ENCODE peak calls at places on chromosomes 16 and 17, in six cellular contexts. P, J, O, T, K and V are unnamed samples. For H3K27me3, the result is how much of the 10 kb centered on the place peaks cover.

GRCh38 chr17:58531661-58532554 is 17.5 kb upstream of the MTMR4 start:
- DNase-seq in P (peak), J (no peak), O (peak), T (no peak), K (no peak), V (no peak)

GRCh38 chr16:79334127-79334526 is 266.4 kb downstream of the MAF start:
- DNase-seq in P (no peak), J (no peak), O (peak), T (no peak), K (peak), V (no peak)

GRCh38 chr16:61900482-61900881 is 135.8 kb downstream of the CDH8 start:
- DNase-seq in P (no peak), J (no peak), O (no peak), T (no peak), K (no peak), V (no peak)

GRCh38 chr16:25114121-25114520 is 2.6 kb downstream of the LCMT1 start:
- DNase-seq in P (no peak), J (no peak), O (no peak), T (no peak), K (no peak), V (no peak)

GRCh38 chr17:77388384-77389306 is 247.9 kb downstream of the SEC14L1 start:
- DNase-seq in P (peak), J (no peak), O (no peak), T (no peak), K (peak), V (no peak)

GRCh38 chr16:9047689-9048301 is 43.6 kb upstream of the HAPSTR1 start:
- DNase-seq in P (no peak), J (peak), O (peak), T (peak), K (peak), V (peak)

GRCh38 chr17:47948706-47949196 is 7.4 kb downstream of the PNPO start:
- DNase-seq in P (no peak), J (no peak), O (no peak), T (no peak), K (peak), V (no peak)

GRCh38 chr16:86874141-86874540 is 295.8 kb downstream of the FOXL1 start:
- DNase-seq in P (peak), J (peak), O (peak), T (peak), K (no peak), V (no peak)

GRCh38 chr17:34443832-34444469 is 80.9 kb upstream of the CCL1 start:
- DNase-seq in P (peak), J (no peak), O (peak), T (no peak), K (peak), V (no peak)

GRCh38 chr17:73118876-73119485 is 26.5 kb upstream of the SLC39A11 start:
- DNase-seq in P (peak), J (no peak), O (no peak), T (no peak), K (no peak), V (no peak)

GRCh38 chr16:68376590-68376989 is 65.8 kb downstream of the PRMT7 start:
- DNase-seq in P (no peak), J (no peak), O (no peak), T (no peak), K (no peak), V (no peak)

GRCh38 chr17:45231481-45232116 is 9.9 kb downstream of the FMNL1 start:
- DNase-seq in P (peak), J (no peak), O (peak), T (no peak), K (peak), V (no peak)

GRCh38 chr17:32503251-32504165 is 16.7 kb downstream of the CDK5R1 start:
- DNase-seq in P (no peak), J (no peak), O (no peak), T (no peak), K (no peak), V (peak)

GRCh38 chr17:64448665-64449512 is at the start of gene MILR1:
- DNase-seq in P (no peak), J (no peak), O (peak), T (peak), K (no peak), V (peak)

GRCh38 chr17:44159519-44160210 is 10.8 kb upstream of the ASB16 start:
- DNase-seq in P (no peak), J (no peak), O (peak), T (no peak), K (no peak), V (no peak)

GRCh38 chr16:66135838-66136237 is 230.7 kb upstream of the CDH5 start:
- DNase-seq in P (no peak), J (no peak), O (no peak), T (no peak), K (no peak), V (no peak)

GRCh38 chr16:57422026-57422944 is 17.7 kb downstream of the CCL17 start:
- DNase-seq in P (peak), J (no peak), O (peak), T (no peak), K (peak), V (no peak)

GRCh38 chr16:73565263-73565662 is 517.3 kb upstream of the ZFHX3 start:
- DNase-seq in P (no peak), J (no peak), O (no peak), T (peak), K (peak), V (no peak)

GRCh38 chr16:50202926-50203624 is 50.0 kb downstream of the TENT4B start:
- DNase-seq in P (no peak), J (no peak), O (no peak), T (peak), K (peak), V (no peak)

DNA sequence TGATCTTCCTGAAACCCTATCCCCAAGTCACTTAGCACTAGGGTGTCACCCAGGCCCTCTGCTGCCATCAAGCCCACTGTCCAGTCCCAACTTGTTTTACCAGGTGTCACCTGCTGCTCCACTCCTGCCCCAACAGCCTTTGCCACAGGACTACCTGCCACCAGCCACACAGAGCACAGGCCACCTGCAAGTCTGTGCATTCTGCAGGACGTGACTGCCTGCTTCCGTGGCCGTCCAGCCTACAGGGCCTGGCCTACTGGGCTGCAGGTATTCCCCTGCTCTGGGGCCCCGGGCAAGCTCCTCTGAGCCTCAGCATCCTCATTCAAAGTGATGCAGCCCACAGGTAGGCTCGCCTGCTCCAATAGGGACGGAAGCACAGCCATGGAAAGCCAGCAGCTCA is 3.2 kb downstream of the MCRIP1 start:
- DNase-seq in P (no peak), J (no peak), O (no peak), T (no peak), K (no peak), V (no peak)
- H3K27me3 ChIP-seq in P (under half), J (under half), O (under half), T (under half), K (under half), V (under half)

GRCh38 chr17:179721-180379 is 1.6 kb downstream of the DOC2B start:
- DNase-seq in P (peak), J (no peak), O (no peak), T (no peak), K (no peak), V (no peak)

GRCh38 chr17:180380-181212 is 854 bp downstream of the DOC2B start:
- DNase-seq in P (peak), J (no peak), O (no peak), T (no peak), K (no peak), V (no peak)

GRCh38 chr17:183021-183420 is 1.6 kb upstream of the DOC2B start:
- DNase-seq in P (no peak), J (no peak), O (no peak), T (no peak), K (no peak), V (no peak)

GRCh38 chr17:182164-182751 is 808 bp upstream of the DOC2B start:
- DNase-seq in P (no peak), J (no peak), O (no peak), T (no peak), K (peak), V (no peak)

DNA sequence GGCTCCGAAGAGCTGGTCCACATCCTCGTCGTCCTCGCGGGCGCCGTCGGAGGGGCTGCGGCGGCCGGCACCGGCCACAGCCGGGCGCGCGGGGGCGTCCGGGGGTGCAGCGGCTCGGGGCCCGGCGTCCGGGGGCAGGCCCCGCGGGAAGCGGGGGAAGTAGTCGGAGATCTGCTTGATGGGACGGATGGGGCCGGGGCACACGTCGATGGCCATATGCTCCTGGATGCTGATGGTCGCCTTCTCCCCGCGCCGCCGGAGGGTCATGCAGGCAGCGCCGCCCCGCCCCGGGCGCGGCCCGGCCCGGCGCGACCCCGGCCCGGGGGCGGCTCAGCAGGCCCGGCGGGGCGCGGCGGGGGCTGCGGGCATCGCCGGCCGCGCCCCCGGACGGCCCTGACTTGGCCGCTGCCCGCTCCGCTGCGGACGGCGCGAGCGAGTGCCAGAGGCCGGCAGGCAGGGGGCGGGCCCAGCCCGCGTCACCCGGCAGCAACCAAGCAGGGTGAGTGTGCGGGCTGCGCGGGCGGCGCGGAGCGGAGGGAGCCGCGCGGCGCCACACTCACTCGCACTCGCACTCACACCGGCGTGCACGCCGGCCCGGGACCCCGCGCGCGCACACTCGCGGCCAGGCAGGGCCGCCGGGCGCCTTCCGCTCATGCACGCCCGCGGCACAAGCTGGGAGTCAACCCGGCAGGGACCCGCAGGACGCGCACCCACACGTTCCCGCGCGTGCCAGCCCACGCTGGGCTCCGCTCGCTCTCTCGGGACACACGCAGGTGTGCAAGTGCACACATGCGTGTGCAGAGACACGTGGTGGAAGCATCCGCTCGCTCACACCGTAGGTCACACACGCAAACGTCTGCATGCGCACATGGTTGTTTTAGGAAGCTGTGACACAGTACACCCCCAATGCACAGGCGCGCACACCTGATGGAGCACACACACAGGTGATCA is at the start of gene DOC2B:
- DNase-seq in P (peak), J (no peak), O (no peak), T (peak), K (no peak), V (no peak)
- TF ChIP-seq YY1 in P (no peak), J (no peak), O (no peak), T (no peak), K (no peak), V (no peak)

DNA sequence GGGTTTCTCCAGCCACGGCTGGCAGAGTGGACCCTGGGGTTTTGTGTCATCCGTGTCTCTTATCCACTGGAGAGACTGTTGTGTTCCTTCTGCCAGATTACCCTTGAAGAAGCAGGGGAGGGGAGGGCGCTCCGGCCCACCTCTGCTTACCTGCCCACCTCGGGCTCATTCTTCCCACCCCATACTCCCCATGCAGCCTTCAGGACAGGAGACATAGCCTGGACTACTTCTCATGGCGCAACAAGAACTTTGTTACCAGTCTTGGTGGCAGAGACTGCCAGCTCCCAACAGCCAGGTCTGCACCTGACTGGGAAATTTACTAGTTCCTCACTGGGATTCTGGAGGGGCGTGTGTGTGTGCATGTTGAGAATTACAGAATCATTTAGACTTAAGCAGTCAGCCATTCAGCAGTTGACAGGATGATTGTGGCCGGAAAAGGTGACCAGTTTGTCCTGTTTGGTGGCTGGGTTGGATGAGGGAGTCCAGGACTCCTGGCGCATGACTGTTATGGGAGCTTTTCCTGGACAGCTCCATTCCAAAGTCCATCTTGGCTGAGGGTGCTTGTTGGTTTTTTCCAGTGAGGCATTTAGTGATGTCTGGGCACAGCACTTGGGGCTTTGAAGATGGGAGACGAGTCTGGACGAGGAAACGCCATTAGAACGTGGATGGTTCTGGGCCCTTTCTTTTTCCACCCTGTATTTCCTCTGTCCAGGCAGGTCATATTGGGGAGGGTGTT is 8.7 kb downstream of the GSE1 start:
- DNase-seq in P (no peak), J (no peak), O (no peak), T (no peak), K (peak), V (no peak)
- H3K27ac ChIP-seq in P (no peak), J (no peak), O (no peak), T (no peak), K (peak), V (no peak)

GRCh38 chr17:79897243-79898063 is 58.2 kb upstream of the CBX4 start:
- DNase-seq in P (no peak), J (no peak), O (no peak), T (no peak), K (peak), V (no peak)
- H3K27me3 ChIP-seq in P (under half), J (under half), O (under half), T (under half), K (under half), V (under half)

DNA sequence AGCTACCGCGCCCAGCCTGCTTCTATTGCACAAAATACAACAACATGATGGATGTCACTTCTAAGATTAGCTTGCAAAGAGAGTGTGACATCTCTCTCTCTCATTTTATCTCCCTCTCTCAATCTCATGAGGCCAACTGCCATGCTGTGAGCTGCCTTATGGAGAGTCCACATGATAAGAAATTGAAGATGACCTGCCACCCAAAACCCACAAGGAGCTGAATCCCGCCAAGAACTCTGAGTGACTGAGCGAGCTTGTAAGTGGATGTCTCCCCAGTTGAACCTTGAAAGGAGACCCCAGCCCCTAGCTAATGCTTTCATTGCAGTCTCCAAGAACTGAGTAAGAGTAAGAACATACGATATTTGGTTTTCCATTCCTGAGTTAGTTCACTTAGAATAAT is 458.5 kb downstream of the RBFOX1 start:
- DNase-seq in P (no peak), J (no peak), O (no peak), T (no peak), K (no peak), V (no peak)
- TF ChIP-seq YY1 in P (no peak), J (no peak), O (no peak), T (no peak), K (no peak), V (no peak)